ENCODE peak calls at places on chromosomes 12 and 14, in seven cellular contexts. One of them, this sample, is unnamed.

GRCh38 chr14:90828642-90829487 is 12.6 kb upstream of the TTC7B start:
- DNase-seq in prostate gland: no peak
- DNase-seq in neural progenitor cell: no peak
- DNase-seq in fibroblast of lung: no peak
- DNase-seq in heart left ventricle: no peak
- DNase-seq in gastrocnemius medialis: no peak
- DNase-seq in pancreas: peak; percentile 34
- DNase-seq in this sample: no peak

GRCh38 chr12:100708591-100708990 is 86.0 kb upstream of the ANO4 start:
- DNase-seq in prostate gland: no peak
- DNase-seq in pancreas: no peak
- DNase-seq in neural progenitor cell: no peak
- DNase-seq in gastrocnemius medialis: no peak
- DNase-seq in heart left ventricle: no peak
- DNase-seq in fibroblast of lung: no peak
- DNase-seq in this sample: no peak

GRCh38 chr14:104741108-104741802 is 11.7 kb upstream of the SIVA1 start:
- DNase-seq in heart left ventricle: no peak
- DNase-seq in prostate gland: no peak
- DNase-seq in fibroblast of lung: no peak
- DNase-seq in neural progenitor cell: no peak
- DNase-seq in gastrocnemius medialis: no peak
- DNase-seq in pancreas: no peak
- DNase-seq in this sample: no peak

GRCh38 chr14:48563465-48563864 is 888.1 kb upstream of the MDGA2 start:
- DNase-seq in neural progenitor cell: peak; percentile 9
- DNase-seq in heart left ventricle: no peak
- DNase-seq in fibroblast of lung: no peak
- DNase-seq in prostate gland: no peak
- DNase-seq in pancreas: no peak
- DNase-seq in gastrocnemius medialis: no peak
- DNase-seq in this sample: no peak

GRCh38 chr14:50860478-50861086 is 11.3 kb upstream of the ABHD12B start:
- DNase-seq in fibroblast of lung: peak; percentile 81
- DNase-seq in gastrocnemius medialis: peak; percentile 42
- DNase-seq in neural progenitor cell: peak; percentile 78
- DNase-seq in heart left ventricle: peak; percentile 64
- DNase-seq in prostate gland: peak; percentile 66
- DNase-seq in pancreas: peak; percentile 68
- DNase-seq in this sample: peak; percentile 81

GRCh38 chr12:62194616-62195015 is 65.6 kb upstream of the USP15 start:
- DNase-seq in gastrocnemius medialis: no peak
- DNase-seq in prostate gland: no peak
- DNase-seq in fibroblast of lung: peak; percentile 10
- DNase-seq in neural progenitor cell: no peak
- DNase-seq in heart left ventricle: no peak
- DNase-seq in pancreas: no peak
- DNase-seq in this sample: no peak

GRCh38 chr12:13425766-13426165 is 229.2 kb downstream of the EMP1 start:
- DNase-seq in gastrocnemius medialis: no peak
- DNase-seq in pancreas: no peak
- DNase-seq in fibroblast of lung: no peak
- DNase-seq in heart left ventricle: no peak
- DNase-seq in prostate gland: no peak
- DNase-seq in neural progenitor cell: no peak
- DNase-seq in this sample: no peak

GRCh38 chr12:95788637-95789036 is 1.9 kb downstream of the NTN4 start:
- DNase-seq in gastrocnemius medialis: no peak
- DNase-seq in neural progenitor cell: no peak
- DNase-seq in heart left ventricle: no peak
- DNase-seq in fibroblast of lung: peak; percentile 41
- DNase-seq in pancreas: no peak
- DNase-seq in prostate gland: no peak
- DNase-seq in this sample: no peak

GRCh38 chr12:50103767-50104321 is at the start of gene GPD1:
- DNase-seq in pancreas: peak; percentile 81
- DNase-seq in neural progenitor cell: peak; percentile 68
- DNase-seq in heart left ventricle: peak; percentile 70
- DNase-seq in fibroblast of lung: peak; percentile 18
- DNase-seq in prostate gland: peak; percentile 77
- DNase-seq in gastrocnemius medialis: peak; percentile 65
- DNase-seq in this sample: peak; percentile 85

GRCh38 chr14:64200170-64200569 is 94.0 kb downstream of the ESR2 start:
- DNase-seq in fibroblast of lung: no peak
- DNase-seq in neural progenitor cell: no peak
- DNase-seq in prostate gland: no peak
- DNase-seq in pancreas: peak; percentile 69
- DNase-seq in heart left ventricle: peak; percentile 68
- DNase-seq in gastrocnemius medialis: peak; percentile 52
- DNase-seq in this sample: no peak

GRCh38 chr14:54901380-54902142 is 1.1 kb downstream of the GCH1 start:
- DNase-seq in pancreas: no peak
- DNase-seq in fibroblast of lung: no peak
- DNase-seq in gastrocnemius medialis: no peak
- DNase-seq in heart left ventricle: no peak
- DNase-seq in prostate gland: no peak
- DNase-seq in neural progenitor cell: peak; percentile 40
- DNase-seq in this sample: no peak

GRCh38 chr12:78037707-78038106 is 207.0 kb downstream of the NAV3 start:
- DNase-seq in pancreas: no peak
- DNase-seq in heart left ventricle: no peak
- DNase-seq in gastrocnemius medialis: no peak
- DNase-seq in fibroblast of lung: no peak
- DNase-seq in prostate gland: no peak
- DNase-seq in neural progenitor cell: no peak
- DNase-seq in this sample: no peak

GRCh38 chr12:125185311-125185739 is 120.1 kb downstream of the AACS start:
- DNase-seq in neural progenitor cell: peak; percentile 83
- DNase-seq in fibroblast of lung: no peak
- DNase-seq in gastrocnemius medialis: no peak
- DNase-seq in prostate gland: no peak
- DNase-seq in pancreas: no peak
- DNase-seq in heart left ventricle: no peak
- DNase-seq in this sample: no peak

GRCh38 chr12:45726594-45727300 is 2.8 kb upstream of the ARID2 start:
- DNase-seq in pancreas: peak; percentile 71
- DNase-seq in gastrocnemius medialis: peak; percentile 48
- DNase-seq in fibroblast of lung: peak; percentile 33
- DNase-seq in heart left ventricle: peak; percentile 69
- DNase-seq in neural progenitor cell: peak; percentile 59
- DNase-seq in prostate gland: peak; percentile 64
- DNase-seq in this sample: peak; percentile 53

GRCh38 chr14:75182820-75183219 is 6.4 kb upstream of the TMED10 start:
- DNase-seq in fibroblast of lung: peak; percentile 72
- DNase-seq in heart left ventricle: no peak
- DNase-seq in neural progenitor cell: no peak
- DNase-seq in gastrocnemius medialis: no peak
- DNase-seq in prostate gland: no peak
- DNase-seq in pancreas: no peak
- DNase-seq in this sample: no peak

GRCh38 chr12:117518594-117519270 is 157.3 kb upstream of the NOS1 start:
- DNase-seq in heart left ventricle: no peak
- DNase-seq in gastrocnemius medialis: peak; percentile 82
- DNase-seq in pancreas: no peak
- DNase-seq in neural progenitor cell: no peak
- DNase-seq in fibroblast of lung: no peak
- DNase-seq in prostate gland: peak; percentile 86
- DNase-seq in this sample: no peak

GRCh38 chr12:116539361-116539771 is 19.8 kb upstream of the MAP1LC3B2 start:
- DNase-seq in pancreas: no peak
- DNase-seq in prostate gland: peak; percentile 37
- DNase-seq in neural progenitor cell: no peak
- DNase-seq in heart left ventricle: no peak
- DNase-seq in fibroblast of lung: peak; percentile 24
- DNase-seq in gastrocnemius medialis: no peak
- DNase-seq in this sample: no peak

GRCh38 chr14:65137648-65138317 is 35.5 kb upstream of the MAX start:
- DNase-seq in prostate gland: no peak
- DNase-seq in neural progenitor cell: no peak
- DNase-seq in fibroblast of lung: no peak
- DNase-seq in heart left ventricle: peak; percentile 16
- DNase-seq in gastrocnemius medialis: no peak
- DNase-seq in pancreas: no peak
- DNase-seq in this sample: no peak

GRCh38 chr12:125331342-125332052 is 266.3 kb downstream of the AACS start:
- DNase-seq in heart left ventricle: no peak
- DNase-seq in neural progenitor cell: no peak
- DNase-seq in prostate gland: no peak
- DNase-seq in pancreas: no peak
- DNase-seq in gastrocnemius medialis: no peak
- DNase-seq in fibroblast of lung: no peak
- DNase-seq in this sample: no peak

GRCh38 chr12:27434673-27435565 is 11.6 kb upstream of the SMCO2 start:
- DNase-seq in fibroblast of lung: peak; percentile 9
- DNase-seq in pancreas: no peak
- DNase-seq in prostate gland: peak; percentile 4
- DNase-seq in heart left ventricle: no peak
- DNase-seq in gastrocnemius medialis: no peak
- DNase-seq in neural progenitor cell: peak; percentile 17
- DNase-seq in this sample: no peak

GRCh38 chr14:72745546-72745945 is 148.4 kb downstream of the DPF3 start:
- DNase-seq in fibroblast of lung: peak; percentile 83
- DNase-seq in heart left ventricle: no peak
- DNase-seq in neural progenitor cell: no peak
- DNase-seq in gastrocnemius medialis: no peak
- DNase-seq in pancreas: no peak
- DNase-seq in prostate gland: peak; percentile 1
- DNase-seq in this sample: no peak

GRCh38 chr12:53198470-53199110 is 8.5 kb downstream of the ITGB7 start:
- DNase-seq in gastrocnemius medialis: no peak
- DNase-seq in fibroblast of lung: no peak
- DNase-seq in heart left ventricle: no peak
- DNase-seq in neural progenitor cell: no peak
- DNase-seq in pancreas: no peak
- DNase-seq in prostate gland: no peak
- DNase-seq in this sample: no peak

GRCh38 chr12:77328326-77328725 is 263.0 kb upstream of the E2F7 start:
- DNase-seq in pancreas: no peak
- DNase-seq in fibroblast of lung: no peak
- DNase-seq in prostate gland: no peak
- DNase-seq in heart left ventricle: no peak
- DNase-seq in neural progenitor cell: no peak
- DNase-seq in gastrocnemius medialis: no peak
- DNase-seq in this sample: no peak

GRCh38 chr14:51554953-51555352 is 96.8 kb upstream of the FRMD6 start:
- DNase-seq in pancreas: no peak
- DNase-seq in heart left ventricle: no peak
- DNase-seq in neural progenitor cell: peak; percentile 10
- DNase-seq in gastrocnemius medialis: no peak
- DNase-seq in prostate gland: no peak
- DNase-seq in fibroblast of lung: peak; percentile 58
- DNase-seq in this sample: no peak

GRCh38 chr14:32998433-32998832 is 59.8 kb downstream of the NPAS3 start:
- DNase-seq in neural progenitor cell: peak; percentile 12
- DNase-seq in gastrocnemius medialis: no peak
- DNase-seq in pancreas: no peak
- DNase-seq in prostate gland: no peak
- DNase-seq in heart left ventricle: no peak
- DNase-seq in fibroblast of lung: peak; percentile 36
- DNase-seq in this sample: no peak
- TF ChIP-seq CTCF in neural progenitor cell: peak; percentile 37
- TF ChIP-seq CTCF in gastrocnemius medialis: no peak
- TF ChIP-seq CTCF in pancreas: no peak
- TF ChIP-seq CTCF in prostate gland: peak; percentile 6
- TF ChIP-seq CTCF in heart left ventricle: peak; percentile 49
- TF ChIP-seq CTCF in fibroblast of lung: peak; percentile 61
- TF ChIP-seq CTCF in this sample: peak; percentile 39

DNA sequence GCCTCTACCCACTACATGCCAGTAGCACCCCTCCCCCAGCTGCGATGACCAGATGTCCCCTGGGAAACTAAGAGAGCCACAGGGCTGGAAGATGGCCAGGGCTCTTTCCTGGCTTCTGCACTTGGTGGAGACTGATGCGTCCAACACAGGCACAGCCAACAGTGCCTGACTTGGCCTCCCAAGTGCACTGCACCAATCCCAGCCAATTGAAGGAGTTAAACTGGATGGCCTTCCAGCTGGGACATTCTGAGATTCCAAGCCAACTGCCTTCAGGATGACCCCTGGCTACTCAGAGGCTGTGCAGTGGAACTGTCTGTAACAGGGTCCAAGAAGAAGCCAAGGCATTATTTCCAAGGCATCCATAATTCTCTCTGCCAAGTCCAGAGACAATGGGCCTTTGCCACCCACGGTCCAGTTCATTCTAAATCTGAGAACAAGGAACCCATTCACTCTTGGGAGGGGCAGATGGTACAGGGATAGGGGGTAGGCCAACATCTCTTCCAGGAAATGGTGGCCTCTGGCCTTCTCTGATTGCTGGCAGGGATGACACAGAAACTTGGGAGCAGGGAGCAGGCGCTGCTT is 35.2 kb downstream of the PRIMA1 start:
- DNase-seq in heart left ventricle: peak; percentile 80
- DNase-seq in fibroblast of lung: no peak
- DNase-seq in gastrocnemius medialis: no peak
- DNase-seq in neural progenitor cell: no peak
- DNase-seq in pancreas: no peak
- DNase-seq in prostate gland: no peak
- DNase-seq in this sample: peak; percentile 88
- H3K27ac ChIP-seq in heart left ventricle: peak overlapping the region; percentile 41
- H3K27ac ChIP-seq in fibroblast of lung: no peak overlapping the region
- H3K27ac ChIP-seq in gastrocnemius medialis: no peak overlapping the region
- H3K27ac ChIP-seq in neural progenitor cell: no peak overlapping the region
- H3K27ac ChIP-seq in pancreas: no peak overlapping the region
- H3K27ac ChIP-seq in prostate gland: no peak overlapping the region
- H3K27ac ChIP-seq in this sample: peak overlapping the region; percentile 92

DNA sequence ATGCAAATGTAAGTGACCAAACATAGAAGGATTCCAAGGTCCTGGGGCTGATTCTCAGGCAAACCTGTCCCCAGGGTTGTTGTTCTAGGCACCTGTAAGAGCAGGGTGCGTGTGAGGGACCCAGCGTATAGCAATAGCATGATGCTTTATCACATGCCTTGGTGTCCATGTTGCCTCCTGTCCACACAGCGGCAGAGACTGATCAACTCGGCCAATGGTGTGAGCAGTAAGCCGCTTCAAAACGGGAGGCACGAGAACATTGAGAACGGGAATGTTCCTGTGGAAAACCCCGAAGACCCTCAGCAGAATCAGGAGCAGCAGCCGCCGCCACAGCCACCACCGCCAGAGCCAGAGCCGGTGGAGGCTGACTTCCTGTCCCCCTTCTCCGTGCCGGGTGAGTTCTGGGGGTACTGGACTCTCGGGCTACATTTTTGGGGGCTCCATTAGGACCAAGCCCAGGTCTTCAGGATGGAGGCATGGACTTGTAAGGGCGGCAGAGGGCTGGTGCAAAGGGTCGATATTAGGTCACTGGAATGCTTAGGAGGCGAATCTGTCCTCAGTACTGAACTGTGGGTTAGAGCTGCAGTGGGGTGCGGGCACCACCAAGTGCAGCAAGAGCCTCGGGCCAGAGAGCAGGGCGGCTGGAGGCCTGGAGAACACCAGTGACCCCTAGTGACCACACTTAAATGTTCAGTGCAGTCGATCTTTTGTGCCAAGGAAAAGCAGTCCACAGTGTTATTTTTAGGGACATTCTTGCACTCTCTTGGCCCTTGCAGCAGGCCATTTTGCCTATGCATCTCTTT is 57.2 kb upstream of the RIN3 start:
- DNase-seq in neural progenitor cell: peak; percentile 83
- DNase-seq in prostate gland: peak; percentile 35
- DNase-seq in gastrocnemius medialis: no peak
- DNase-seq in pancreas: no peak
- DNase-seq in heart left ventricle: peak; percentile 67
- DNase-seq in fibroblast of lung: peak; percentile 75
- DNase-seq in this sample: no peak
- H3K4me3 ChIP-seq in neural progenitor cell: no peak overlapping the region
- H3K4me3 ChIP-seq in prostate gland: no peak overlapping the region
- H3K4me3 ChIP-seq in gastrocnemius medialis: no peak overlapping the region
- H3K4me3 ChIP-seq in pancreas: no peak overlapping the region
- H3K4me3 ChIP-seq in heart left ventricle: no peak overlapping the region
- H3K4me3 ChIP-seq in fibroblast of lung: no peak overlapping the region
- H3K4me3 ChIP-seq in this sample: no peak overlapping the region

GRCh38 chr12:5003025-5003666 is 40.5 kb upstream of the KCNA5 start:
- DNase-seq in prostate gland: peak; percentile 50
- DNase-seq in heart left ventricle: peak; percentile 54
- DNase-seq in pancreas: peak; percentile 49
- DNase-seq in fibroblast of lung: peak; percentile 51
- DNase-seq in gastrocnemius medialis: peak; percentile 41
- DNase-seq in neural progenitor cell: peak; percentile 84
- DNase-seq in this sample: peak; percentile 72
- TF ChIP-seq CTCF in prostate gland: peak; percentile 83
- TF ChIP-seq CTCF in heart left ventricle: peak; percentile 85
- TF ChIP-seq CTCF in pancreas: peak; percentile 83
- TF ChIP-seq CTCF in fibroblast of lung: peak; percentile 99
- TF ChIP-seq CTCF in gastrocnemius medialis: peak; percentile 85
- TF ChIP-seq CTCF in neural progenitor cell: peak; percentile 94
- TF ChIP-seq CTCF in this sample: peak; percentile 89